ENCODE peak calls at places on chromosome 11, in five cellular contexts. One of them, this sample, is unnamed.
A peak's percentile ranks its signal among the peaks of the same experiment; 100 is the strongest.

GRCh38 chr11:63592975-63593395 is 21.2 kb downstream of the PLAAT3 start:
- DNase-seq in kidney: no peak
- DNase-seq in fibroblast of lung: peak; percentile 23
- DNase-seq in A549: peak; percentile 62
- DNase-seq in NT2/D1: no peak
- DNase-seq in this sample: no peak

GRCh38 chr11:75342231-75342918 is 9.1 kb downstream of the ARRB1 start:
- DNase-seq in kidney: peak; percentile 68
- DNase-seq in fibroblast of lung: no peak
- DNase-seq in A549: no peak
- DNase-seq in NT2/D1: no peak
- DNase-seq in this sample: no peak

GRCh38 chr11:61652135-61652534 is 28.1 kb upstream of the DAGLA start:
- DNase-seq in kidney: no peak
- DNase-seq in fibroblast of lung: no peak
- DNase-seq in A549: no peak
- DNase-seq in NT2/D1: no peak
- DNase-seq in this sample: no peak

GRCh38 chr11:61072316-61073109 is 29.8 kb upstream of the CD5 start:
- DNase-seq in kidney: peak; percentile 35
- DNase-seq in fibroblast of lung: no peak
- DNase-seq in A549: no peak
- DNase-seq in NT2/D1: no peak
- DNase-seq in this sample: no peak

GRCh38 chr11:88523362-88524028 is 186.0 kb upstream of the CTSC start:
- DNase-seq in kidney: no peak
- DNase-seq in fibroblast of lung: no peak
- DNase-seq in A549: no peak
- DNase-seq in NT2/D1: no peak
- DNase-seq in this sample: no peak

GRCh38 chr11:22433066-22433450 is 94.9 kb downstream of the SLC17A6 start:
- DNase-seq in kidney: no peak
- DNase-seq in fibroblast of lung: no peak
- DNase-seq in A549: no peak
- DNase-seq in NT2/D1: no peak
- DNase-seq in this sample: no peak

GRCh38 chr11:120306519-120307242 is 18.4 kb upstream of the TLCD5 start:
- DNase-seq in kidney: peak; percentile 72
- DNase-seq in fibroblast of lung: peak; percentile 86
- DNase-seq in A549: peak; percentile 65
- DNase-seq in NT2/D1: peak; percentile 78
- DNase-seq in this sample: no peak

GRCh38 chr11:11519184-11519583 is 102.6 kb downstream of the GALNT18 start:
- DNase-seq in kidney: no peak
- DNase-seq in fibroblast of lung: no peak
- DNase-seq in A549: peak; percentile 14
- DNase-seq in NT2/D1: no peak
- DNase-seq in this sample: no peak

GRCh38 chr11:126282742-126283591 is at the start of gene TIRAP:
- DNase-seq in kidney: peak; percentile 89
- DNase-seq in fibroblast of lung: peak; percentile 52
- DNase-seq in A549: peak; percentile 46
- DNase-seq in NT2/D1: no peak
- DNase-seq in this sample: no peak

GRCh38 chr11:72240461-72241289 is 3.3 kb downstream of the PHOX2A start:
- DNase-seq in kidney: no peak
- DNase-seq in fibroblast of lung: peak; percentile 18
- DNase-seq in A549: no peak
- DNase-seq in NT2/D1: no peak
- DNase-seq in this sample: no peak

GRCh38 chr11:118163494-118163893 is 10.9 kb upstream of the SCN4B start:
- DNase-seq in kidney: no peak
- DNase-seq in fibroblast of lung: no peak
- DNase-seq in A549: no peak
- DNase-seq in NT2/D1: no peak
- DNase-seq in this sample: no peak

GRCh38 chr11:62054484-62055121 is 69.2 kb upstream of the INCENP start:
- DNase-seq in kidney: no peak
- DNase-seq in fibroblast of lung: peak; percentile 79
- DNase-seq in A549: peak; percentile 92
- DNase-seq in NT2/D1: peak; percentile 9
- DNase-seq in this sample: no peak

GRCh38 chr11:122205036-122205435 is 89.0 kb upstream of the BLID start:
- DNase-seq in kidney: no peak
- DNase-seq in fibroblast of lung: no peak
- DNase-seq in A549: no peak
- DNase-seq in NT2/D1: no peak
- DNase-seq in this sample: no peak

GRCh38 chr11:45333023-45333422 is 46.9 kb upstream of the SYT13 start:
- DNase-seq in kidney: no peak
- DNase-seq in fibroblast of lung: no peak
- DNase-seq in A549: no peak
- DNase-seq in NT2/D1: no peak
- DNase-seq in this sample: no peak

GRCh38 chr11:16844268-16844667 is 105.8 kb downstream of the C11orf58 start:
- DNase-seq in kidney: no peak
- DNase-seq in fibroblast of lung: no peak
- DNase-seq in A549: no peak
- DNase-seq in NT2/D1: no peak
- DNase-seq in this sample: no peak

GRCh38 chr11:72562431-72562830 is 111.8 kb downstream of the PDE2A start:
- DNase-seq in kidney: no peak
- DNase-seq in fibroblast of lung: no peak
- DNase-seq in A549: no peak
- DNase-seq in NT2/D1: no peak
- DNase-seq in this sample: no peak

GRCh38 chr11:18720811-18721575 is 5.0 kb downstream of the IGSF22 start:
- DNase-seq in kidney: peak; percentile 94
- DNase-seq in fibroblast of lung: peak; percentile 57
- DNase-seq in A549: peak; percentile 70
- DNase-seq in NT2/D1: peak; percentile 47
- DNase-seq in this sample: peak; percentile 89

GRCh38 chr11:70763606-70764005 is 365.3 kb downstream of the CTTN start:
- DNase-seq in kidney: no peak
- DNase-seq in fibroblast of lung: peak; percentile 74
- DNase-seq in A549: no peak
- DNase-seq in NT2/D1: no peak
- DNase-seq in this sample: no peak

GRCh38 chr11:47336595-47336994 is 15.9 kb downstream of the MYBPC3 start:
- DNase-seq in kidney: peak; percentile 62
- DNase-seq in fibroblast of lung: no peak
- DNase-seq in A549: no peak
- DNase-seq in NT2/D1: no peak
- DNase-seq in this sample: no peak

GRCh38 chr11:100151944-100152343 is 535.1 kb upstream of the ARHGAP42 start:
- DNase-seq in kidney: peak; percentile 82
- DNase-seq in fibroblast of lung: no peak
- DNase-seq in A549: peak; percentile 0
- DNase-seq in NT2/D1: no peak
- DNase-seq in this sample: no peak

GRCh38 chr11:8802263-8802662 is 108.7 kb upstream of the AKIP1 start:
- DNase-seq in kidney: no peak
- DNase-seq in fibroblast of lung: no peak
- DNase-seq in A549: no peak
- DNase-seq in NT2/D1: no peak
- DNase-seq in this sample: no peak

GRCh38 chr11:134835561-134835960 is 423.5 kb upstream of the B3GAT1 start:
- DNase-seq in kidney: no peak
- DNase-seq in fibroblast of lung: no peak
- DNase-seq in A549: no peak
- DNase-seq in NT2/D1: no peak
- DNase-seq in this sample: no peak

GRCh38 chr11:87719311-87720073 is 455.8 kb downstream of the RAB38 start:
- DNase-seq in kidney: no peak
- DNase-seq in fibroblast of lung: no peak
- DNase-seq in A549: no peak
- DNase-seq in NT2/D1: no peak
- DNase-seq in this sample: no peak

GRCh38 chr11:109426442-109426841 is 4.5 kb downstream of the C11orf87 start:
- DNase-seq in kidney: no peak
- DNase-seq in fibroblast of lung: no peak
- DNase-seq in A549: peak; percentile 2
- DNase-seq in NT2/D1: no peak
- DNase-seq in this sample: no peak

GRCh38 chr11:95255523-95256165 is 24.6 kb upstream of the SESN3 start:
- DNase-seq in kidney: no peak
- DNase-seq in fibroblast of lung: no peak
- DNase-seq in A549: no peak
- DNase-seq in NT2/D1: no peak
- DNase-seq in this sample: no peak

GRCh38 chr11:848988-849824 is 6.6 kb downstream of the TSPAN4 start:
- DNase-seq in kidney: no peak
- DNase-seq in fibroblast of lung: no peak
- DNase-seq in A549: no peak
- DNase-seq in NT2/D1: no peak
- DNase-seq in this sample: no peak

GRCh38 chr11:117328414-117329010 is 858 bp downstream of the CEP164 start:
- DNase-seq in kidney: no peak
- DNase-seq in fibroblast of lung: peak; percentile 54
- DNase-seq in A549: no peak
- DNase-seq in NT2/D1: no peak
- DNase-seq in this sample: no peak

GRCh38 chr11:8766043-8766992 is 83.7 kb downstream of the RPL27A start:
- DNase-seq in kidney: no peak
- DNase-seq in fibroblast of lung: no peak
- DNase-seq in A549: no peak
- DNase-seq in NT2/D1: no peak
- DNase-seq in this sample: no peak

DNA sequence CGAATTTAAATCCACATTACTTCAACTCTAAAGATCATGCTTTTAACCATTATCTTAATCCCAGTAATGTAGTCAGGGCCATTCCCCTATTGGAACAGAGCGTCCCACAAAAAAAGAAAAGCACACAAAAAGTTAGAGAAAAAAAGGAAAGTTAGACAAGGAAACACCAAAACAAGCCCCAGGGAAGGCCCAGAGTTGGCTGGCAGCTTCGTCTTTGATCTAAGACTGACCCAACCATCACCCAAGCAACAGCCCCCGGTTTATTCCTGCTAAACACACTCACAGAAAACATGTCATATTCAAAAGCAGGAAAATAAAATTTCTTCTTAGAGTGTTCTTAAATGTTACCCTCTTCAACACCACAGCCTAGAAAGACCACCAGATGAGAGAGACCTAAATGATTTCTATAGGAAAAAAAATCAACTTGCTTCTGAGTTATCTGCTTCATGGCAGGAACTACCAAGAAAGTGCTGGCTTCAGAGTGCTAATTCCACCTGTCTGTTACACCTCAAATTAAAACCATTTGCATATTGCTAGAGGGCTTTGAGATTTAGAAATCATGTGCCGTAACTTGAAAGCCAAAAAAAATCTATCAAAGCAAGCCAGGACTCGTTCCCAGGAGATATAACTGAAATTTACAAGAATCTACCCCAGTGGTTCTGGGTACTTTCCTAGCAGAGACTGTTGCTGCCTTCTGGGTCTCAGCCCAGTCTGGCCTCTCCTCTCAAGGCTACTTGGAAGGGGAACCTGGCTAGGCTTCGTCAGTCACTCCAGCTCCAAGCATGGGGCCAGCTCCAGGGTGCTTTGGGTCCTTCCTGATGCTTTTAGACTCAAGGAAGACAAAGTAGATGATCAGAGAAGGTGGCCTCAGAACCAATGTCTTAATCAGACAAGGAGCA is 31.2 kb downstream of the POU2AF3 start:
- DNase-seq in kidney: no peak
- DNase-seq in fibroblast of lung: no peak
- DNase-seq in A549: no peak
- DNase-seq in NT2/D1: no peak
- DNase-seq in this sample: no peak
- H3K4me1 ChIP-seq in kidney: peaks cover 16% of the 10 kb centered on the region
- H3K4me1 ChIP-seq in fibroblast of lung: no peaks in the 10 kb centered on the region
- H3K4me1 ChIP-seq in A549: peaks cover 10% of the 10 kb centered on the region
- H3K4me1 ChIP-seq in NT2/D1: peaks cover 2% of the 10 kb centered on the region
- H3K4me1 ChIP-seq in this sample: peaks cover 5% of the 10 kb centered on the region

GRCh38 chr11:59145534-59145933 is 2.9 kb downstream of the FAM111A start:
- DNase-seq in kidney: no peak
- DNase-seq in fibroblast of lung: peak; percentile 81
- DNase-seq in A549: no peak
- DNase-seq in NT2/D1: no peak
- DNase-seq in this sample: no peak
- H3K4me3 ChIP-seq in kidney: no peak overlapping the region
- H3K4me3 ChIP-seq in fibroblast of lung: peak overlapping the region; percentile 96
- H3K4me3 ChIP-seq in A549: peak overlapping the region; percentile 73
- H3K4me3 ChIP-seq in NT2/D1: peak overlapping the region; percentile 26
- H3K4me3 ChIP-seq in this sample: no peak overlapping the region

DNA sequence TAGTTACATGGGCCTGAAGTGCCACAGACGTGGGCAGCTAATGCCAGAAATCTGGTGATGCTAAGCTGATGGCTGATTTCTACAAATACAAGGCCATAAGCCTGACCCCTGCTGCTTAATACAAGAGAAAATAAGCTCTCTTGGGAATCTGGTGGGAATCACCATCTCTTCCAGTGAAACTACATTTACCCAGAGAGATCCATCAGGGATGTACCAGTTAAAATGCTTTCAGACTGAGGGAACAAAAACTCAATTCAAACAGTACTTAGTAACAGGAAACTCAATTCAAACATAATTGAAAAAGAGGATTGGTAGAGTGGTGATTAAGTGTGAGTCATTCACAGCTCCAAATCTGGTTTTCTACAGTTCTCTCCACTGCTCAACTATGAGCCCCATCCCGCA is 1.7 kb upstream of the CAVIN3 start:
- DNase-seq in kidney: no peak
- DNase-seq in fibroblast of lung: peak; percentile 61
- DNase-seq in A549: no peak
- DNase-seq in NT2/D1: no peak
- DNase-seq in this sample: no peak
- H3K4me1 ChIP-seq in kidney: no peaks in the 10 kb centered on the region
- H3K4me1 ChIP-seq in fibroblast of lung: peaks cover 18% of the 10 kb centered on the region
- H3K4me1 ChIP-seq in A549: peaks cover 15% of the 10 kb centered on the region
- H3K4me1 ChIP-seq in NT2/D1: peaks cover 3% of the 10 kb centered on the region
- H3K4me1 ChIP-seq in this sample: peaks cover 5% of the 10 kb centered on the region

GRCh38 chr11:65612691-65613090 is 1.3 kb downstream of the MAP3K11 start:
- DNase-seq in kidney: no peak
- DNase-seq in fibroblast of lung: no peak
- DNase-seq in A549: no peak
- DNase-seq in NT2/D1: no peak
- DNase-seq in this sample: no peak
- H3K4me3 ChIP-seq in kidney: peak overlapping the region; percentile 49
- H3K4me3 ChIP-seq in fibroblast of lung: peak overlapping the region; percentile 27
- H3K4me3 ChIP-seq in A549: peak overlapping the region; percentile 92
- H3K4me3 ChIP-seq in NT2/D1: peak overlapping the region; percentile 94
- H3K4me3 ChIP-seq in this sample: no peak overlapping the region

GRCh38 chr11:31809543-31809856 is 1.6 kb downstream of the PAX6 start:
- DNase-seq in kidney: no peak
- DNase-seq in fibroblast of lung: no peak
- DNase-seq in A549: no peak
- DNase-seq in NT2/D1: no peak
- DNase-seq in this sample: no peak

GRCh38 chr11:31810779-31811647 is at the start of gene PAX6:
- DNase-seq in kidney: peak; percentile 73
- DNase-seq in fibroblast of lung: no peak
- DNase-seq in A549: peak; percentile 66
- DNase-seq in NT2/D1: no peak
- DNase-seq in this sample: no peak

GRCh38 chr11:31808721-31809542 is 2.2 kb downstream of the PAX6 start:
- DNase-seq in kidney: no peak
- DNase-seq in fibroblast of lung: no peak
- DNase-seq in A549: no peak
- DNase-seq in NT2/D1: no peak
- DNase-seq in this sample: no peak

GRCh38 chr11:31808268-31808667 is 2.9 kb downstream of the PAX6 start:
- DNase-seq in kidney: no peak
- DNase-seq in fibroblast of lung: no peak
- DNase-seq in A549: no peak
- DNase-seq in NT2/D1: no peak
- DNase-seq in this sample: no peak

GRCh38 chr11:31809857-31810778 is 1.0 kb downstream of the PAX6 start:
- DNase-seq in kidney: peak; percentile 75
- DNase-seq in fibroblast of lung: peak; percentile 32
- DNase-seq in A549: peak; percentile 44
- DNase-seq in NT2/D1: no peak
- DNase-seq in this sample: no peak
- H3K4me1 ChIP-seq in kidney: peaks cover 4% of the 10 kb centered on the region
- H3K4me1 ChIP-seq in fibroblast of lung: peaks cover 5% of the 10 kb centered on the region
- H3K4me1 ChIP-seq in A549: no peaks in the 10 kb centered on the region
- H3K4me1 ChIP-seq in NT2/D1: peaks cover 7% of the 10 kb centered on the region
- H3K4me1 ChIP-seq in this sample: peaks cover 4% of the 10 kb centered on the region